ENCODE peak calls at places on chromosomes 1 and 21, in eight cellular contexts. One of them, this sample, is unnamed. For H3K4me1, the result is how much of the 10 kb centered on the place peaks cover.

GRCh38 chr1:66696771-66697170 is 55.5 kb upstream of the DYNLT5 start:
- DNase-seq in heart left ventricle: no peak
- DNase-seq in uterus: no peak
- DNase-seq in tibial nerve: no peak
- DNase-seq in heart right ventricle: no peak
- DNase-seq in cardiac muscle cell: no peak
- DNase-seq in lower lobe of right lung: no peak
- DNase-seq in GM23248: no peak
- DNase-seq in this sample: no peak

GRCh38 chr1:154697710-154698109 is 89.7 kb upstream of the ADAR start:
- DNase-seq in heart left ventricle: no peak
- DNase-seq in uterus: no peak
- DNase-seq in tibial nerve: no peak
- DNase-seq in heart right ventricle: no peak
- DNase-seq in cardiac muscle cell: no peak
- DNase-seq in lower lobe of right lung: no peak
- DNase-seq in GM23248: peak
- DNase-seq in this sample: no peak

GRCh38 chr1:182147136-182147815 is 85.8 kb upstream of the ZNF648 start:
- DNase-seq in heart left ventricle: no peak
- DNase-seq in uterus: no peak
- DNase-seq in tibial nerve: no peak
- DNase-seq in heart right ventricle: no peak
- DNase-seq in cardiac muscle cell: no peak
- DNase-seq in lower lobe of right lung: peak
- DNase-seq in GM23248: peak
- DNase-seq in this sample: no peak

GRCh38 chr1:44653107-44653964 is 20.9 kb downstream of the TMEM53 start:
- DNase-seq in heart left ventricle: no peak
- DNase-seq in uterus: no peak
- DNase-seq in tibial nerve: no peak
- DNase-seq in heart right ventricle: no peak
- DNase-seq in cardiac muscle cell: no peak
- DNase-seq in lower lobe of right lung: no peak
- DNase-seq in GM23248: no peak
- DNase-seq in this sample: no peak

GRCh38 chr1:209428241-209428921 is 155.1 kb upstream of the CAMK1G start:
- DNase-seq in heart left ventricle: no peak
- DNase-seq in uterus: no peak
- DNase-seq in tibial nerve: no peak
- DNase-seq in heart right ventricle: no peak
- DNase-seq in cardiac muscle cell: no peak
- DNase-seq in lower lobe of right lung: no peak
- DNase-seq in GM23248: no peak
- DNase-seq in this sample: no peak

GRCh38 chr1:176643536-176643935 is 180.6 kb downstream of the PAPPA2 start:
- DNase-seq in heart left ventricle: no peak
- DNase-seq in uterus: no peak
- DNase-seq in tibial nerve: no peak
- DNase-seq in heart right ventricle: no peak
- DNase-seq in cardiac muscle cell: no peak
- DNase-seq in lower lobe of right lung: no peak
- DNase-seq in GM23248: peak
- DNase-seq in this sample: no peak

GRCh38 chr1:43366179-43366578 is 1.6 kb downstream of the ELOVL1 start:
- DNase-seq in heart left ventricle: no peak
- DNase-seq in uterus: no peak
- DNase-seq in tibial nerve: no peak
- DNase-seq in heart right ventricle: no peak
- DNase-seq in cardiac muscle cell: no peak
- DNase-seq in lower lobe of right lung: peak
- DNase-seq in GM23248: no peak
- DNase-seq in this sample: no peak

GRCh38 chr1:33381979-33382378 is 48.9 kb downstream of the PHC2 start:
- DNase-seq in heart left ventricle: no peak
- DNase-seq in uterus: no peak
- DNase-seq in tibial nerve: no peak
- DNase-seq in heart right ventricle: no peak
- DNase-seq in cardiac muscle cell: no peak
- DNase-seq in lower lobe of right lung: no peak
- DNase-seq in GM23248: no peak
- DNase-seq in this sample: no peak

GRCh38 chr21:17200250-17200649 is 312.6 kb upstream of the CXADR start:
- DNase-seq in heart left ventricle: no peak
- DNase-seq in uterus: no peak
- DNase-seq in tibial nerve: no peak
- DNase-seq in heart right ventricle: no peak
- DNase-seq in cardiac muscle cell: no peak
- DNase-seq in lower lobe of right lung: no peak
- DNase-seq in GM23248: no peak
- DNase-seq in this sample: no peak

GRCh38 chr21:41755934-41756773 is 10.7 kb downstream of the RIPK4 start:
- DNase-seq in heart left ventricle: no peak
- DNase-seq in uterus: no peak
- DNase-seq in tibial nerve: no peak
- DNase-seq in heart right ventricle: no peak
- DNase-seq in cardiac muscle cell: no peak
- DNase-seq in lower lobe of right lung: no peak
- DNase-seq in GM23248: no peak
- DNase-seq in this sample: no peak

GRCh38 chr1:99672500-99673213 is 26.7 kb downstream of the PALMD start:
- DNase-seq in heart left ventricle: peak
- DNase-seq in uterus: no peak
- DNase-seq in tibial nerve: no peak
- DNase-seq in heart right ventricle: peak
- DNase-seq in cardiac muscle cell: no peak
- DNase-seq in lower lobe of right lung: no peak
- DNase-seq in GM23248: no peak
- DNase-seq in this sample: peak

GRCh38 chr21:35024071-35024420 is 25.1 kb downstream of the RUNX1 start:
- DNase-seq in heart left ventricle: no peak
- DNase-seq in uterus: no peak
- DNase-seq in tibial nerve: no peak
- DNase-seq in heart right ventricle: no peak
- DNase-seq in cardiac muscle cell: no peak
- DNase-seq in lower lobe of right lung: no peak
- DNase-seq in GM23248: no peak
- DNase-seq in this sample: no peak

GRCh38 chr1:147211577-147211976 is 13.6 kb downstream of the FMO5 start:
- DNase-seq in heart left ventricle: no peak
- DNase-seq in uterus: no peak
- DNase-seq in tibial nerve: no peak
- DNase-seq in heart right ventricle: no peak
- DNase-seq in cardiac muscle cell: no peak
- DNase-seq in lower lobe of right lung: no peak
- DNase-seq in GM23248: no peak
- DNase-seq in this sample: no peak

GRCh38 chr1:180911640-180912161 is 996 bp upstream of the KIAA1614 start:
- DNase-seq in heart left ventricle: no peak
- DNase-seq in uterus: peak
- DNase-seq in tibial nerve: no peak
- DNase-seq in heart right ventricle: no peak
- DNase-seq in cardiac muscle cell: no peak
- DNase-seq in lower lobe of right lung: no peak
- DNase-seq in GM23248: peak
- DNase-seq in this sample: no peak

GRCh38 chr21:34807881-34808568 is 139.2 kb downstream of the CLIC6 start:
- DNase-seq in heart left ventricle: no peak
- DNase-seq in uterus: peak
- DNase-seq in tibial nerve: no peak
- DNase-seq in heart right ventricle: no peak
- DNase-seq in cardiac muscle cell: no peak
- DNase-seq in lower lobe of right lung: peak
- DNase-seq in GM23248: peak
- DNase-seq in this sample: peak

GRCh38 chr1:56774067-56774609 is 45.1 kb downstream of the FYB2 start:
- DNase-seq in heart left ventricle: no peak
- DNase-seq in uterus: no peak
- DNase-seq in tibial nerve: no peak
- DNase-seq in heart right ventricle: no peak
- DNase-seq in cardiac muscle cell: no peak
- DNase-seq in lower lobe of right lung: no peak
- DNase-seq in GM23248: no peak
- DNase-seq in this sample: no peak

GRCh38 chr1:3910769-3911520 is 10.9 kb upstream of the C1orf174 start:
- DNase-seq in heart left ventricle: peak
- DNase-seq in uterus: peak
- DNase-seq in tibial nerve: no peak
- DNase-seq in heart right ventricle: peak
- DNase-seq in cardiac muscle cell: peak
- DNase-seq in lower lobe of right lung: peak
- DNase-seq in GM23248: peak
- DNase-seq in this sample: no peak

GRCh38 chr1:182229907-182230522 is 161.6 kb downstream of the GLUL start:
- DNase-seq in heart left ventricle: no peak
- DNase-seq in uterus: no peak
- DNase-seq in tibial nerve: no peak
- DNase-seq in heart right ventricle: no peak
- DNase-seq in cardiac muscle cell: peak
- DNase-seq in lower lobe of right lung: no peak
- DNase-seq in GM23248: peak
- DNase-seq in this sample: peak

GRCh38 chr1:52455686-52456085 is 51.3 kb downstream of the PRPF38A start:
- DNase-seq in heart left ventricle: no peak
- DNase-seq in uterus: no peak
- DNase-seq in tibial nerve: no peak
- DNase-seq in heart right ventricle: no peak
- DNase-seq in cardiac muscle cell: no peak
- DNase-seq in lower lobe of right lung: no peak
- DNase-seq in GM23248: peak
- DNase-seq in this sample: no peak

GRCh38 chr1:24929876-24930702 is at the start of gene RUNX3:
- DNase-seq in heart left ventricle: peak
- DNase-seq in uterus: peak
- DNase-seq in tibial nerve: no peak
- DNase-seq in heart right ventricle: peak
- DNase-seq in cardiac muscle cell: peak
- DNase-seq in lower lobe of right lung: peak
- DNase-seq in GM23248: peak
- DNase-seq in this sample: peak

GRCh38 chr1:15704526-15705183 is 20.5 kb downstream of the PLEKHM2 start:
- DNase-seq in heart left ventricle: no peak
- DNase-seq in uterus: peak
- DNase-seq in tibial nerve: no peak
- DNase-seq in heart right ventricle: no peak
- DNase-seq in cardiac muscle cell: no peak
- DNase-seq in lower lobe of right lung: no peak
- DNase-seq in GM23248: peak
- DNase-seq in this sample: no peak
- H3K27ac ChIP-seq in heart left ventricle: peak
- H3K27ac ChIP-seq in uterus: peak
- H3K27ac ChIP-seq in tibial nerve: peak
- H3K27ac ChIP-seq in heart right ventricle: no peak
- H3K27ac ChIP-seq in cardiac muscle cell: peak
- H3K27ac ChIP-seq in lower lobe of right lung: peak
- H3K27ac ChIP-seq in GM23248: peak
- H3K27ac ChIP-seq in this sample: peak

DNA sequence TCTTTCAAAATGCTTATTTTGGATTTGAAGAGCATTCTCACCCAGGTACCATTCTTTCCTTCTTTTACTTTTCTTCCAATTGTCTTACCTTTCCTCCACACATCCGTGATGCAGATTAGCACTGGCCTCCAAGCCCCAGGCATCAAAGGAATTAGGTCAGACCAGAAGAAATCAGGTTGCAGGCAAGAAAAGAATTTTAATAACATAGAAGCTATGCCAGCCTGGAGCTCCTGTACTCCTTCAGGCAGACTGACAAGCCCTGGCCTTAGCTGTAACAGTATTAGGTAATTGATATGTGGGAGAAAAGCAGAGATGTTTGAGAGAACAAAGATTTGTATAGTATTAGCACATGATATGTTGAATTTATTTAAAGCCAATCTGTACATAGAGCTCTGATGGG is 390.4 kb upstream of the ADGRL2 start:
- DNase-seq in heart left ventricle: no peak
- DNase-seq in uterus: no peak
- DNase-seq in tibial nerve: no peak
- DNase-seq in heart right ventricle: no peak
- DNase-seq in cardiac muscle cell: no peak
- DNase-seq in lower lobe of right lung: no peak
- DNase-seq in GM23248: no peak
- DNase-seq in this sample: no peak
- H3K4me1 ChIP-seq in heart left ventricle: under half
- H3K4me1 ChIP-seq in uterus: under half
- H3K4me1 ChIP-seq in tibial nerve: under half
- H3K4me1 ChIP-seq in heart right ventricle: under half
- H3K4me1 ChIP-seq in cardiac muscle cell: under half
- H3K4me1 ChIP-seq in lower lobe of right lung: under half
- H3K4me1 ChIP-seq in GM23248: under half
- H3K4me1 ChIP-seq in this sample: under half

DNA sequence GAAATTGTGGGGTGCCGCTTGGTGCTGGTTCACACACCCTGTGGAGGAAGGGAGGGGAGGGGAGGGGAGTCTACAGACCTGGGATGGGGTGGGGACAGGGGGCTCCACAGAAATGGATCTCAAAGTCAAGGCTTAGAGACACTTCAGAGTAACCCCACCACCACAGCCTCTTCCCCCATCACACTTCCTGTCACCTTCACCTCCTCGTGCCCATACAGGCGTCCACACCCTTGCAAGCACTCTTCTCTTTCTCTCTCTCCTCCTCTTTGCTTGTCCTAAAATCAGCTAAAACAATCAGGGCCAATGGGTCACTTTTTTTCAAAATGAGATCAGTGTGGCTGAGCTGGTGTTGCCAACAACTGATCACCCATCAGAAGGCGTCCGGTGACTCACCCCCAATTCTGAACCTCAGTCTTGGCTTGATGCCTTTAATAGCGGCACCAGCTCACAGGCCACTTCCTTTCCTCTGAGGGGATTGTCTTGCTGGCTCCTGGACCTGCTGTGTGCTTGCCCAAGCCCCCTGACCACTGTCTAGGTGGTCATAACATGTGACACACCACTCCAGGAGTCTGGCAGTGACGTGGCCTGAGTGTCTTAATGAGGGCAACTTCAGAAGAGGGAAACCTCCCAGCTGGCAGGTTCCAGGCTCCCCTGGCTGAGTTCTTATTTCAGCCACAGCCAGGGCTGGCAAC is 1.5 kb downstream of the DRAXIN start:
- DNase-seq in heart left ventricle: no peak
- DNase-seq in uterus: no peak
- DNase-seq in tibial nerve: no peak
- DNase-seq in heart right ventricle: no peak
- DNase-seq in cardiac muscle cell: no peak
- DNase-seq in lower lobe of right lung: no peak
- DNase-seq in GM23248: peak
- DNase-seq in this sample: no peak
- H3K27ac ChIP-seq in heart left ventricle: no peak
- H3K27ac ChIP-seq in uterus: no peak
- H3K27ac ChIP-seq in tibial nerve: no peak
- H3K27ac ChIP-seq in heart right ventricle: no peak
- H3K27ac ChIP-seq in cardiac muscle cell: no peak
- H3K27ac ChIP-seq in lower lobe of right lung: no peak
- H3K27ac ChIP-seq in GM23248: no peak
- H3K27ac ChIP-seq in this sample: no peak

DNA sequence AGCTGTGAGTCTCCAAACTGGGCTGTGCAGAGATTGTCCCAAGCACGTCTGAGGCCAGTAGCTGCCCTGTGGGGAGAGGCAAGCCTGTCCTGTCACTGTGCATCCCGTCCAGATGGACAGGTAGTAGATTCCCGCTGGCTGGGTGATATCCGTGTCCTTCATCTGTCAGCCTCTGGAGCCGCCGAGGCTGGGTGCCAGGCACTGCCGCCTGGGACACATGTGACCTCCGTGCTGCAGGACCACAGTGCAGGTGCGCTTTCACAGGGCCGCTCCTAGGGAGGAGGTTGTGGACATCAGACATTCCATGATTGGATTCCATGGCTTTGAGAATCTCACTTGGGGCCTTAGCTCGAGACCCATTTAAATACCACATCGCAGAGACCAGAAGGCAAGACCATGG is 4.7 kb downstream of the PDXK start:
- DNase-seq in heart left ventricle: no peak
- DNase-seq in uterus: no peak
- DNase-seq in tibial nerve: no peak
- DNase-seq in heart right ventricle: no peak
- DNase-seq in cardiac muscle cell: no peak
- DNase-seq in lower lobe of right lung: no peak
- DNase-seq in GM23248: no peak
- DNase-seq in this sample: no peak
- H3K4me1 ChIP-seq in heart left ventricle: half or more
- H3K4me1 ChIP-seq in uterus: under half
- H3K4me1 ChIP-seq in tibial nerve: under half
- H3K4me1 ChIP-seq in heart right ventricle: half or more
- H3K4me1 ChIP-seq in cardiac muscle cell: under half
- H3K4me1 ChIP-seq in lower lobe of right lung: half or more
- H3K4me1 ChIP-seq in GM23248: under half
- H3K4me1 ChIP-seq in this sample: under half

This sample was measured in gastrocnemius medialis.